ENCODE peak calls at places on chromosomes 5 and 9, in five cellular contexts. One of them, this sample, is unnamed.

GRCh38 chr9:90795879-90796317 is 5.7 kb upstream of the SYK start:
- DNase-seq in IMR-90: no peak
- DNase-seq in astrocyte of the spinal cord: no peak
- DNase-seq in WERI-Rb-1: no peak
- DNase-seq in GM12878: no peak
- DNase-seq in this sample: no peak

GRCh38 chr5:59182722-59183121 is 599.8 kb downstream of the RAB3C start:
- DNase-seq in IMR-90: no peak
- DNase-seq in astrocyte of the spinal cord: no peak
- DNase-seq in WERI-Rb-1: no peak
- DNase-seq in GM12878: no peak
- DNase-seq in this sample: no peak

GRCh38 chr9:134054891-134055811 is 12.7 kb downstream of the BRD3 start:
- DNase-seq in IMR-90: no peak
- DNase-seq in astrocyte of the spinal cord: no peak
- DNase-seq in WERI-Rb-1: no peak
- DNase-seq in GM12878: no peak
- DNase-seq in this sample: no peak

GRCh38 chr9:135613946-135614805 is 25.2 kb downstream of the GLT6D1 start:
- DNase-seq in IMR-90: no peak
- DNase-seq in astrocyte of the spinal cord: no peak
- DNase-seq in WERI-Rb-1: no peak
- DNase-seq in GM12878: no peak
- DNase-seq in this sample: no peak

GRCh38 chr5:77486344-77486962 is 5.7 kb downstream of the WDR41 start:
- DNase-seq in IMR-90: no peak
- DNase-seq in astrocyte of the spinal cord: no peak
- DNase-seq in WERI-Rb-1: no peak
- DNase-seq in GM12878: no peak
- DNase-seq in this sample: no peak

GRCh38 chr5:174426851-174427250 is 297.5 kb upstream of the MSX2 start:
- DNase-seq in IMR-90: no peak
- DNase-seq in astrocyte of the spinal cord: no peak
- DNase-seq in WERI-Rb-1: no peak
- DNase-seq in GM12878: no peak
- DNase-seq in this sample: no peak

GRCh38 chr5:317086-317811 is 4.3 kb upstream of the AHRR start:
- DNase-seq in IMR-90: peak
- DNase-seq in astrocyte of the spinal cord: peak
- DNase-seq in WERI-Rb-1: peak
- DNase-seq in GM12878: no peak
- DNase-seq in this sample: peak

GRCh38 chr5:119355636-119356383 is at the start of gene TNFAIP8:
- DNase-seq in IMR-90: peak
- DNase-seq in astrocyte of the spinal cord: peak
- DNase-seq in WERI-Rb-1: no peak
- DNase-seq in GM12878: no peak
- DNase-seq in this sample: no peak

GRCh38 chr5:77777281-77777892 is 1.2 kb upstream of the TBCA start:
- DNase-seq in IMR-90: peak
- DNase-seq in astrocyte of the spinal cord: no peak
- DNase-seq in WERI-Rb-1: no peak
- DNase-seq in GM12878: no peak
- DNase-seq in this sample: no peak

GRCh38 chr5:115417076-115417475 is 120.6 kb upstream of the CCDC112 start:
- DNase-seq in IMR-90: no peak
- DNase-seq in astrocyte of the spinal cord: no peak
- DNase-seq in WERI-Rb-1: no peak
- DNase-seq in GM12878: no peak
- DNase-seq in this sample: no peak

GRCh38 chr5:54460181-54460919 is 4.9 kb downstream of the HSPB3 start:
- DNase-seq in IMR-90: peak
- DNase-seq in astrocyte of the spinal cord: no peak
- DNase-seq in WERI-Rb-1: no peak
- DNase-seq in GM12878: no peak
- DNase-seq in this sample: no peak

GRCh38 chr9:13787234-13787833 is 507.8 kb upstream of the MPDZ start:
- DNase-seq in IMR-90: peak
- DNase-seq in astrocyte of the spinal cord: peak
- DNase-seq in WERI-Rb-1: no peak
- DNase-seq in GM12878: no peak
- DNase-seq in this sample: no peak

GRCh38 chr9:72476617-72477375 is 44.6 kb upstream of the TMC1 start:
- DNase-seq in IMR-90: peak
- DNase-seq in astrocyte of the spinal cord: peak
- DNase-seq in WERI-Rb-1: no peak
- DNase-seq in GM12878: no peak
- DNase-seq in this sample: no peak

GRCh38 chr9:116795859-116796258 is 108.8 kb downstream of the TRIM32 start:
- DNase-seq in IMR-90: no peak
- DNase-seq in astrocyte of the spinal cord: no peak
- DNase-seq in WERI-Rb-1: peak
- DNase-seq in GM12878: no peak
- DNase-seq in this sample: no peak

GRCh38 chr9:21715408-21715807 is 87.0 kb upstream of the MTAP start:
- DNase-seq in IMR-90: no peak
- DNase-seq in astrocyte of the spinal cord: no peak
- DNase-seq in WERI-Rb-1: no peak
- DNase-seq in GM12878: no peak
- DNase-seq in this sample: no peak

GRCh38 chr9:133333566-133333965 is 2.4 kb downstream of the SURF6 start:
- DNase-seq in IMR-90: no peak
- DNase-seq in astrocyte of the spinal cord: no peak
- DNase-seq in WERI-Rb-1: no peak
- DNase-seq in GM12878: no peak
- DNase-seq in this sample: no peak

GRCh38 chr5:144191998-144192397 is 21.3 kb downstream of the KCTD16 start:
- DNase-seq in IMR-90: peak
- DNase-seq in astrocyte of the spinal cord: peak
- DNase-seq in WERI-Rb-1: no peak
- DNase-seq in GM12878: peak
- DNase-seq in this sample: no peak

GRCh38 chr5:61949680-61950435 is 356.1 kb upstream of the KIF2A start:
- DNase-seq in IMR-90: no peak
- DNase-seq in astrocyte of the spinal cord: no peak
- DNase-seq in WERI-Rb-1: no peak
- DNase-seq in GM12878: no peak
- DNase-seq in this sample: no peak

GRCh38 chr5:174610968-174611367 is 113.4 kb upstream of the MSX2 start:
- DNase-seq in IMR-90: peak
- DNase-seq in astrocyte of the spinal cord: no peak
- DNase-seq in WERI-Rb-1: no peak
- DNase-seq in GM12878: no peak
- DNase-seq in this sample: peak

GRCh38 chr5:130978475-130978874 is 186.6 kb downstream of the HINT1 start:
- DNase-seq in IMR-90: no peak
- DNase-seq in astrocyte of the spinal cord: no peak
- DNase-seq in WERI-Rb-1: no peak
- DNase-seq in GM12878: no peak
- DNase-seq in this sample: peak

GRCh38 chr9:21479152-21479702 is 2.9 kb downstream of the IFNE start:
- DNase-seq in IMR-90: no peak
- DNase-seq in astrocyte of the spinal cord: no peak
- DNase-seq in WERI-Rb-1: no peak
- DNase-seq in GM12878: no peak
- DNase-seq in this sample: no peak

GRCh38 chr5:91361790-91362189 is 21.3 kb downstream of the ARRDC3 start:
- DNase-seq in IMR-90: no peak
- DNase-seq in astrocyte of the spinal cord: no peak
- DNase-seq in WERI-Rb-1: no peak
- DNase-seq in GM12878: no peak
- DNase-seq in this sample: no peak

GRCh38 chr5:135010502-135011354 is 23.3 kb downstream of the PITX1 start:
- DNase-seq in IMR-90: peak
- DNase-seq in astrocyte of the spinal cord: no peak
- DNase-seq in WERI-Rb-1: no peak
- DNase-seq in GM12878: no peak
- DNase-seq in this sample: no peak

GRCh38 chr9:18699749-18700148 is 225.8 kb downstream of the ADAMTSL1 start:
- DNase-seq in IMR-90: no peak
- DNase-seq in astrocyte of the spinal cord: no peak
- DNase-seq in WERI-Rb-1: no peak
- DNase-seq in GM12878: no peak
- DNase-seq in this sample: no peak

GRCh38 chr9:18706648-18707047 is 232.7 kb downstream of the ADAMTSL1 start:
- DNase-seq in IMR-90: no peak
- DNase-seq in astrocyte of the spinal cord: no peak
- DNase-seq in WERI-Rb-1: no peak
- DNase-seq in GM12878: no peak
- DNase-seq in this sample: no peak

GRCh38 chr9:18705763-18706372 is 231.9 kb downstream of the ADAMTSL1 start:
- DNase-seq in IMR-90: no peak
- DNase-seq in astrocyte of the spinal cord: no peak
- DNase-seq in WERI-Rb-1: no peak
- DNase-seq in GM12878: no peak
- DNase-seq in this sample: no peak

GRCh38 chr9:18700714-18701113 is 226.8 kb downstream of the ADAMTSL1 start:
- DNase-seq in IMR-90: no peak
- DNase-seq in astrocyte of the spinal cord: no peak
- DNase-seq in WERI-Rb-1: no peak
- DNase-seq in GM12878: no peak
- DNase-seq in this sample: no peak

DNA sequence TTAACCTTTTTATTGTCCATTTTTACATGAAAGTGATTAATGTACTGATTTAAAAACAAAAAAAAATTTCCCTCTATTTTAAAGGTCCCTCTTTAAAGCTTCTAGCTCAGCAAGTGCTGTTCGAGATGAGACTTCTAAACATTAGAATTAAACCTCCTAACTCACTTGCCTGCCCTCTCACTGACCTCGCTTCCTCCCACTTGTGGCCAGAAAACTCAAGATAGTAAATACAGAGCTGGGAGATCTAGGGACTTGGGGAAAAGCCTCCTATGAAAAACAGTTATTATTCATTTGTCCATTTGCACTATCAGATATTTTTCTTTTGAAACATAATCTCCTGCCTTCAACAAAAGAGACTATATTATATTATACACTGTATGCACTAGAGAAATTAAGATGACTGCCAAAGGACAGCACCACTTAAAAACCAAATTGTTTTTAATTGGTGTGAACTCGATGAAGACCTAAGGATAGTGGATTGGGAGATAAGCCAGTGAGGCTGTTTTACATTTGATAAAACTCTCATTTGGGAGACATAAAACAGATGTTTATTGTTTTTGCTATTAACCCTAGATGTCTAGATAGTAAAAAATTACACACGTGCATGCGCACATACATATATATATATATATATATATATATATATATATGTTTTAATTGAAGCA is 229.3 kb downstream of the ADAMTSL1 start:
- DNase-seq in IMR-90: peak
- DNase-seq in astrocyte of the spinal cord: no peak
- DNase-seq in WERI-Rb-1: no peak
- DNase-seq in GM12878: no peak
- DNase-seq in this sample: no peak
- TF ChIP-seq CTCF in IMR-90: no peak
- TF ChIP-seq CTCF in astrocyte of the spinal cord: no peak
- TF ChIP-seq CTCF in WERI-Rb-1: no peak
- TF ChIP-seq CTCF in GM12878: no peak
- TF ChIP-seq CTCF in this sample: no peak

GRCh38 chr5:69046375-69046957 is 47.3 kb upstream of the SLC30A5 start:
- DNase-seq in IMR-90: peak
- DNase-seq in astrocyte of the spinal cord: peak
- DNase-seq in WERI-Rb-1: no peak
- DNase-seq in GM12878: no peak
- DNase-seq in this sample: no peak

GRCh38 chr5:69039829-69040228 is 54.0 kb upstream of the SLC30A5 start:
- DNase-seq in IMR-90: no peak
- DNase-seq in astrocyte of the spinal cord: no peak
- DNase-seq in WERI-Rb-1: no peak
- DNase-seq in GM12878: no peak
- DNase-seq in this sample: no peak

GRCh38 chr5:69042915-69043795 is 50.7 kb upstream of the SLC30A5 start:
- DNase-seq in IMR-90: peak
- DNase-seq in astrocyte of the spinal cord: peak
- DNase-seq in WERI-Rb-1: peak
- DNase-seq in GM12878: peak
- DNase-seq in this sample: peak

GRCh38 chr5:69038539-69038938 is 55.3 kb upstream of the SLC30A5 start:
- DNase-seq in IMR-90: no peak
- DNase-seq in astrocyte of the spinal cord: no peak
- DNase-seq in WERI-Rb-1: no peak
- DNase-seq in GM12878: no peak
- DNase-seq in this sample: no peak

DNA sequence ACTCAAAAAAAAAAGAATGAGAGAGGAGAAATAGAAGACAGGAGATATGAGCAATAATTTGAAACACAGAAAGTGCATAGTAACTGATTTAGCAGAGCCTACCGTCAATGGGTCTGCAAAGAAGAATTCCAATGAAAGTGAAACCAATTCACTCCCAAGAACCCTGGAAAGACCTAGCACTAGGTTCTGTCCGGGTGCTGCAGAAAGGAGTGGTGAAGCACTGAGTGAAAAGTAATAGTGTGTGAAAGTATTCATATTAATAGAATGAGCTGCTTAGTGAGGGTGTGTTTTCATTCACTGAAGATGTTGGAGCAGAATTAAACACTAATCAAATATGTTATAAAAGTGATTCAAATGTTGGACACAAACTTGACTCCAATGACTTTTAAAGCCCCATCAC is 51.3 kb upstream of the SLC30A5 start:
- DNase-seq in IMR-90: no peak
- DNase-seq in astrocyte of the spinal cord: no peak
- DNase-seq in WERI-Rb-1: no peak
- DNase-seq in GM12878: no peak
- DNase-seq in this sample: no peak
- H3K4me3 ChIP-seq in IMR-90: no peak
- H3K4me3 ChIP-seq in astrocyte of the spinal cord: no peak
- H3K4me3 ChIP-seq in WERI-Rb-1: no peak
- H3K4me3 ChIP-seq in GM12878: no peak
- H3K4me3 ChIP-seq in this sample: no peak

GRCh38 chr9:131800366-131800765 is 60.5 kb upstream of the RAPGEF1 start:
- DNase-seq in IMR-90: no peak
- DNase-seq in astrocyte of the spinal cord: no peak
- DNase-seq in WERI-Rb-1: no peak
- DNase-seq in GM12878: no peak
- DNase-seq in this sample: no peak

GRCh38 chr9:131799177-131799823 is 59.4 kb upstream of the RAPGEF1 start:
- DNase-seq in IMR-90: peak
- DNase-seq in astrocyte of the spinal cord: peak
- DNase-seq in WERI-Rb-1: no peak
- DNase-seq in GM12878: no peak
- DNase-seq in this sample: no peak

GRCh38 chr9:131803758-131804411 is 64.0 kb upstream of the RAPGEF1 start:
- DNase-seq in IMR-90: no peak
- DNase-seq in astrocyte of the spinal cord: no peak
- DNase-seq in WERI-Rb-1: no peak
- DNase-seq in GM12878: no peak
- DNase-seq in this sample: no peak

GRCh38 chr9:131800885-131801284 is 61.0 kb upstream of the RAPGEF1 start:
- DNase-seq in IMR-90: no peak
- DNase-seq in astrocyte of the spinal cord: no peak
- DNase-seq in WERI-Rb-1: no peak
- DNase-seq in GM12878: no peak
- DNase-seq in this sample: no peak

GRCh38 chr9:131801811-131802210 is 61.9 kb upstream of the RAPGEF1 start:
- DNase-seq in IMR-90: no peak
- DNase-seq in astrocyte of the spinal cord: no peak
- DNase-seq in WERI-Rb-1: no peak
- DNase-seq in GM12878: no peak
- DNase-seq in this sample: no peak
- TF ChIP-seq CTCF in IMR-90: no peak
- TF ChIP-seq CTCF in astrocyte of the spinal cord: no peak
- TF ChIP-seq CTCF in WERI-Rb-1: no peak
- TF ChIP-seq CTCF in GM12878: no peak
- TF ChIP-seq CTCF in this sample: no peak

GRCh38 chr9:93003552-93004407 is 54.7 kb upstream of the SUSD3 start:
- DNase-seq in IMR-90: peak
- DNase-seq in astrocyte of the spinal cord: peak
- DNase-seq in WERI-Rb-1: peak
- DNase-seq in GM12878: peak
- DNase-seq in this sample: no peak
- H3K4me3 ChIP-seq in IMR-90: no peak
- H3K4me3 ChIP-seq in astrocyte of the spinal cord: no peak
- H3K4me3 ChIP-seq in WERI-Rb-1: no peak
- H3K4me3 ChIP-seq in GM12878: no peak
- H3K4me3 ChIP-seq in this sample: no peak